ENCODE peak calls at places on chromosomes 3 and 15, in five cellular contexts. Q, B, T, U and V are unnamed samples.

GRCh38 chr3:170765419-170766078 is 104.4 kb downstream of the RPL22L1 start:
- DNase-seq in T (no peak), Q (no peak), B (no peak), U (peak), V (no peak)

GRCh38 chr3:69084326-69084667 is 440 bp upstream of the ARL6IP5 start:
- DNase-seq in B (no peak), Q (no peak), U (peak), T (no peak), V (no peak)

GRCh38 chr3:98655666-98656065 is 62.3 kb upstream of the CPOX start:
- DNase-seq in Q (no peak), U (peak), T (no peak), B (no peak), V (no peak)

GRCh38 chr15:94503293-94503692 is 271.9 kb downstream of the MCTP2 start:
- DNase-seq in Q (no peak), U (no peak), T (no peak), B (no peak), V (no peak)

GRCh38 chr15:22968356-22968755 is 11.8 kb downstream of the CYFIP1 start:
- DNase-seq in T (no peak), Q (no peak), B (no peak), U (peak), V (no peak)

GRCh38 chr3:177618873-177619771 is 421.8 kb upstream of the TBL1XR1 start:
- DNase-seq in U (peak), Q (peak), T (no peak), B (no peak), V (no peak)

GRCh38 chr15:33852570-33852969 is 115.7 kb upstream of the CHRM5 start:
- DNase-seq in T (no peak), B (no peak), Q (no peak), U (peak), V (no peak)

GRCh38 chr3:170054204-170054603 is 16.4 kb downstream of the GPR160 start:
- DNase-seq in T (peak), B (no peak), Q (no peak), U (no peak), V (no peak)

GRCh38 chr3:126424039-126424717 is 29.5 kb downstream of the CFAP100 start:
- DNase-seq in B (no peak), Q (no peak), U (no peak), T (no peak), V (no peak)

GRCh38 chr3:61925721-61926120 is 364.4 kb downstream of the PTPRG start:
- DNase-seq in U (no peak), B (no peak), Q (no peak), T (no peak), V (no peak)

GRCh38 chr15:25905140-25905539 is 42.0 kb upstream of the ATP10A start:
- DNase-seq in T (no peak), Q (no peak), B (no peak), U (peak), V (no peak)

GRCh38 chr3:187291512-187292132 is at the start of gene MASP1:
- DNase-seq in Q (no peak), B (no peak), U (peak), T (no peak), V (peak)

GRCh38 chr3:164418426-164418825 is 659.9 kb downstream of the SI start:
- DNase-seq in B (no peak), U (no peak), Q (peak), T (no peak), V (no peak)

GRCh38 chr15:40722934-40723333 is 28.0 kb downstream of the RAD51 start:
- DNase-seq in B (no peak), Q (no peak), T (no peak), U (no peak), V (no peak)

GRCh38 chr3:172355836-172356235 is 92.4 kb downstream of the GHSR start:
- DNase-seq in B (no peak), T (no peak), Q (peak), U (peak), V (no peak)

GRCh38 chr15:34206016-34206415 is 3.9 kb downstream of the KATNBL1 start:
- DNase-seq in U (no peak), T (no peak), Q (no peak), B (no peak), V (no peak)

GRCh38 chr3:117226932-117227331 is 517.4 kb downstream of the TUSC7 start:
- DNase-seq in Q (no peak), B (no peak), T (no peak), U (no peak), V (no peak)

GRCh38 chr3:24498391-24498790 is 3.7 kb upstream of the THRB start:
- DNase-seq in U (no peak), Q (no peak), B (no peak), T (no peak), V (no peak)

GRCh38 chr3:150309557-150309956 is 98.5 kb upstream of the TSC22D2 start:
- DNase-seq in T (no peak), U (peak), Q (no peak), B (no peak), V (no peak)

GRCh38 chr15:38028869-38029268 is 94.4 kb downstream of the TMCO5A start:
- DNase-seq in T (no peak), Q (no peak), U (peak), B (no peak), V (no peak)

GRCh38 chr3:107665351-107665750 is 142.6 kb downstream of the BBX start:
- DNase-seq in Q (no peak), U (no peak), B (no peak), T (no peak), V (no peak)

GRCh38 chr3:31237887-31238286 is 294.8 kb upstream of the STT3B start:
- DNase-seq in B (no peak), T (no peak), U (no peak), Q (no peak), V (no peak)

GRCh38 chr3:117114517-117115265 is 405.1 kb downstream of the TUSC7 start:
- DNase-seq in U (no peak), T (no peak), B (no peak), Q (no peak), V (no peak)

GRCh38 chr3:148625991-148626390 is 71.7 kb upstream of the AGTR1 start:
- DNase-seq in Q (no peak), T (no peak), U (no peak), B (no peak), V (no peak)

GRCh38 chr3:50089603-50089945 is 855 bp downstream of the RBM5 start:
- DNase-seq in B (no peak), U (peak), Q (no peak), T (no peak), V (no peak)

GRCh38 chr3:197137741-197138140 is 108.1 kb upstream of the MELTF start:
- DNase-seq in B (no peak), U (no peak), Q (no peak), T (no peak), V (no peak)

GRCh38 chr3:186953011-186953487 is 22.7 kb downstream of the ST6GAL1 start:
- DNase-seq in U (no peak), T (no peak), B (no peak), Q (no peak), V (no peak)

GRCh38 chr15:40054056-40054745 is 15.2 kb upstream of the SRP14 start:
- DNase-seq in U (no peak), T (no peak), B (no peak), Q (no peak), V (no peak)

GRCh38 chr15:98647026-98647773 is 1.1 kb upstream of the IGF1R start:
- DNase-seq in T (peak), Q (no peak), U (peak), B (peak), V (peak)

GRCh38 chr3:29754346-29754745 is 473.5 kb downstream of the RBMS3 start:
- DNase-seq in T (no peak), U (no peak), Q (no peak), B (no peak), V (no peak)